ENCODE peak calls at places on chromosomes 3 and 15, in nine cellular contexts. R, P, A, B, W, H, D, C and T are unnamed samples.

GRCh38 chr3:12024959-12025570 is 20.9 kb downstream of the SYN2 start:
- DNase-seq in R (no peak), P (no peak), A (no peak), B (no peak), W (no peak), H (no peak), D (no peak), C (no peak), T (no peak)

GRCh38 chr3:53382106-53382505 is 34.8 kb upstream of the DCP1A start:
- DNase-seq in R (no peak), P (no peak), A (peak; percentile 15), B (no peak), W (no peak), H (no peak), D (peak; percentile 60), C (no peak), T (peak; percentile 63)

GRCh38 chr15:76991741-76992645 is 2.9 kb upstream of the PSTPIP1 start:
- DNase-seq in R (no peak), P (no peak), A (no peak), B (peak; percentile 38), W (peak; percentile 68), H (no peak), D (no peak), C (no peak), T (no peak)

GRCh38 chr3:151835751-151836550 is 22.0 kb downstream of the AADAC start:
- DNase-seq in R (no peak), P (no peak), A (peak; percentile 62), B (peak; percentile 30), W (no peak), H (no peak), D (peak; percentile 53), C (no peak), T (no peak)

GRCh38 chr15:38275951-38276350 is 23.3 kb downstream of the SPRED1 start:
- DNase-seq in R (no peak), P (no peak), A (peak; percentile 84), B (no peak), W (no peak), H (no peak), D (peak; percentile 74), C (no peak), T (peak; percentile 62)

GRCh38 chr3:150097588-150097890 is 126.8 kb upstream of the PFN2 start:
- DNase-seq in R (no peak), P (no peak), A (no peak), B (no peak), W (no peak), H (no peak), D (peak; percentile 45), C (no peak), T (peak; percentile 72)

GRCh38 chr3:123385981-123386380 is 62.9 kb downstream of the ADCY5 start:
- DNase-seq in R (peak; percentile 51), P (no peak), A (peak; percentile 27), B (peak; percentile 34), W (no peak), H (no peak), D (no peak), C (peak; percentile 52), T (no peak)

GRCh38 chr3:189530822-189531221 is 100.4 kb upstream of the TP63 start:
- DNase-seq in R (no peak), P (no peak), A (peak; percentile 20), B (no peak), W (no peak), H (no peak), D (no peak), C (no peak), T (no peak)

GRCh38 chr15:45110256-45110820 is 3.6 kb downstream of the DUOX2 start:
- DNase-seq in R (no peak), P (no peak), A (no peak), B (no peak), W (peak; percentile 32), H (no peak), D (no peak), C (no peak), T (no peak)
- TF ChIP-seq CTCF in R (no peak), P (no peak), A (no peak), B (no peak), W (no peak), H (no peak), D (peak; percentile 39), C (no peak), T (no peak)

GRCh38 chr3:178062126-178062525 is 474.1 kb upstream of the KCNMB2 start:
- DNase-seq in R (no peak), P (no peak), A (no peak), B (no peak), W (no peak), H (no peak), D (no peak), C (no peak), T (no peak)

GRCh38 chr3:178059836-178060235 is 476.4 kb upstream of the KCNMB2 start:
- DNase-seq in R (no peak), P (no peak), A (no peak), B (no peak), W (no peak), H (no peak), D (no peak), C (no peak), T (no peak)

GRCh38 chr3:178059124-178059523 is 477.1 kb upstream of the KCNMB2 start:
- DNase-seq in R (no peak), P (no peak), A (peak; percentile 64), B (no peak), W (no peak), H (no peak), D (no peak), C (no peak), T (peak; percentile 4)

GRCh38 chr3:178058629-178059028 is 477.6 kb upstream of the KCNMB2 start:
- DNase-seq in R (no peak), P (no peak), A (no peak), B (no peak), W (no peak), H (no peak), D (no peak), C (no peak), T (no peak)

GRCh38 chr3:178060406-178060805 is 475.8 kb upstream of the KCNMB2 start:
- DNase-seq in R (no peak), P (no peak), A (peak; percentile 52), B (peak; percentile 21), W (no peak), H (peak; percentile 55), D (no peak), C (peak; percentile 27), T (no peak)
- H3K4me3 ChIP-seq in R (no peak overlapping the region), P (no peak overlapping the region), A (no peak overlapping the region), B (no peak overlapping the region), W (no peak overlapping the region), H (no peak overlapping the region), D (no peak overlapping the region), C (no peak overlapping the region), T (no peak overlapping the region)

GRCh38 chr3:33810545-33810944 is 12.1 kb downstream of the PDCD6IP start:
- DNase-seq in R (no peak), P (no peak), A (no peak), B (peak; percentile 36), W (no peak), H (no peak), D (no peak), C (no peak), T (no peak)

GRCh38 chr3:33803252-33803651 is 4.8 kb downstream of the PDCD6IP start:
- DNase-seq in R (no peak), P (no peak), A (no peak), B (no peak), W (no peak), H (no peak), D (no peak), C (no peak), T (no peak)

GRCh38 chr3:33807190-33807589 is 8.8 kb downstream of the PDCD6IP start:
- DNase-seq in R (no peak), P (no peak), A (peak; percentile 27), B (peak; percentile 46), W (no peak), H (no peak), D (no peak), C (no peak), T (no peak)

GRCh38 chr3:33803894-33804526 is 5.6 kb downstream of the PDCD6IP start:
- DNase-seq in R (no peak), P (no peak), A (no peak), B (no peak), W (no peak), H (no peak), D (no peak), C (no peak), T (no peak)

DNA sequence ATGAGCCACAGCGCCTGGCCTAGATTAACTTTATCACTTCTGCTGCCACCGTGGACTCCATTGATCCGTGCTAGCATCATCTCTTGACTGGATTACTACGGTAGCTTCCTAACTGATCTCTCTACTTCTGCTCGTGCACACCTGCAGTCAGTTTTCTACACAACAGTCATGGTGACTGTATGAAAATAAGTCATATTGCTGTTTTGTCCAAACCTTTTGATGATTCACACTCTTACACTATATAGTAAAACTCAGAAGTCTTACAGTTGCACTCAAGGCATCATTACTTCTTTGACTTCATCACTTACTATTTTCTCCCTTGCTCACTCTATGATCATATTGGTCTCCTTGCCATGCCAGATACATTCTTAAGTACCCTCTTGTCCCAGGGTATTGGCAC is 10.1 kb downstream of the PDCD6IP start:
- DNase-seq in R (no peak), P (no peak), A (no peak), B (no peak), W (no peak), H (no peak), D (no peak), C (no peak), T (peak; percentile 63)
- TF ChIP-seq CTCF in R (no peak), P (no peak), A (no peak), B (no peak), W (no peak), H (no peak), D (no peak), C (no peak), T (no peak)

GRCh38 chr15:91099616-91100560 is at the start of gene SV2B:
- DNase-seq in R (peak; percentile 33), P (peak; percentile 66), A (peak; percentile 20), B (peak; percentile 45), W (no peak), H (no peak), D (peak; percentile 35), C (no peak), T (peak; percentile 54)

GRCh38 chr15:91102546-91103330 is 2.7 kb downstream of the SV2B start:
- DNase-seq in R (no peak), P (no peak), A (no peak), B (no peak), W (no peak), H (no peak), D (no peak), C (no peak), T (no peak)

GRCh38 chr15:91104111-91104510 is 4.1 kb downstream of the SV2B start:
- DNase-seq in R (peak; percentile 27), P (no peak), A (no peak), B (no peak), W (no peak), H (no peak), D (no peak), C (no peak), T (no peak)

GRCh38 chr15:91100561-91101355 is 701 bp downstream of the SV2B start:
- DNase-seq in R (no peak), P (no peak), A (peak; percentile 21), B (no peak), W (no peak), H (no peak), D (no peak), C (no peak), T (peak; percentile 15)

DNA sequence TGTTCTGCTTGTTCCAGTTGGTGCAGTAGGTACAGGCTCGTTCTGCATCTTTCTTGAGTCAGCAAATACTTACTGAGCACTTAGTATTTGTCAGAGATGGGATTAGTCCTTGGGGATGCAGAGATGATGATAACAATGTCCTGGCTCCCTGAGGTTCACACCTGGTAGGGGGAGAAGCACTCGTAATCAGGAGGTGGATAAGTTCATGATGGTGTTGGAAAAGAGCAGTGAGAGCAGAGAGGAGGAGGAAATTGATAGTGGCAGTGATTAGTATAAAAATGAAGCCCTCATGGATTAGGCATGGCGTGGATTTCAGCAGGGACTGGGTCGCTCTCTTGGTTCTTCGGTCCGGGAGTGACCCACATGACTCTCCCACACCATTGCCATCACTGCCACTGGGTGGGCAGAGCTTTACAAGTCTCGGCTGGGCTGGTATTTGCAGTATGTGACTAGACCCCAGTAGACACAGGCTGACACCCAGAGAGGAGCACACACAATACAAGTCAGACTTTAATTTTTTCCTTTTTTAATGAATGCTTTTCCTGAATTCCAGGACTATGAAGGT is 1.4 kb downstream of the SV2B start:
- DNase-seq in R (no peak), P (no peak), A (no peak), B (no peak), W (no peak), H (no peak), D (no peak), C (no peak), T (peak; percentile 13)
- H3K4me3 ChIP-seq in R (peak overlapping the region; percentile 67), P (no peak overlapping the region), A (no peak overlapping the region), B (no peak overlapping the region), W (no peak overlapping the region), H (no peak overlapping the region), D (no peak overlapping the region), C (no peak overlapping the region), T (no peak overlapping the region)